ENCODE peak calls at places on chromosomes 3 and 15, in ten cellular contexts. A, J, M, L, B, C, I, V, X and T are unnamed samples. For H3K27me3, the result is how much of the 10 kb centered on the place peaks cover.

GRCh38 chr15:82183121-82184031 is 79.2 kb downstream of the EFL1 start:
- DNase-seq in X (no peak), M (no peak), I (no peak), V (no peak), C (no peak), J (peak), L (no peak), B (no peak), A (no peak), T (no peak)

GRCh38 chr3:86968224-86968932 is 22.6 kb downstream of the VGLL3 start:
- DNase-seq in B (no peak), X (no peak), M (no peak), L (no peak), C (no peak), V (no peak), I (no peak), J (no peak), A (no peak), T (no peak)

GRCh38 chr3:134601539-134602439 is 49.0 kb downstream of the KY start:
- DNase-seq in C (peak), A (peak), I (no peak), X (no peak), B (no peak), M (no peak), L (peak), V (peak), J (peak), T (peak)

GRCh38 chr15:59689626-59690236 is 611 bp upstream of the BNIP2 start:
- DNase-seq in L (peak), A (peak), J (peak), C (peak), V (peak), M (peak), B (no peak), I (peak), X (peak), T (no peak)

GRCh38 chr3:134656211-134656800 is 5.5 kb upstream of the KY start:
- DNase-seq in B (no peak), C (peak), X (no peak), L (no peak), J (no peak), V (no peak), I (no peak), M (no peak), A (no peak), T (peak)

GRCh38 chr3:20569310-20569709 is 383.3 kb upstream of the SGO1 start:
- DNase-seq in X (no peak), M (no peak), J (no peak), B (no peak), A (no peak), C (no peak), L (no peak), I (no peak), V (no peak), T (no peak)

GRCh38 chr15:29570121-29570930 is 251.9 kb downstream of the TJP1 start:
- DNase-seq in M (no peak), C (peak), A (peak), L (peak), B (no peak), J (no peak), V (peak), I (peak), X (peak), T (peak)

GRCh38 chr15:75827691-75828090 is 15.6 kb upstream of the UBE2Q2 start:
- DNase-seq in V (no peak), B (no peak), X (no peak), A (no peak), C (no peak), M (no peak), L (no peak), J (no peak), I (no peak), T (no peak)

GRCh38 chr15:88788036-88788435 is 15.2 kb upstream of the ACAN start:
- DNase-seq in L (no peak), A (no peak), B (no peak), V (no peak), J (no peak), I (no peak), C (no peak), X (no peak), M (no peak), T (no peak)

GRCh38 chr15:30923429-30923828 is 19.7 kb downstream of the FAN1 start:
- DNase-seq in L (no peak), V (no peak), A (no peak), J (no peak), X (no peak), B (no peak), I (no peak), M (no peak), C (no peak), T (peak)

GRCh38 chr15:73927476-73928240 is 1.4 kb downstream of the LOXL1 start:
- DNase-seq in V (no peak), I (peak), X (peak), B (no peak), A (peak), C (peak), M (no peak), L (peak), J (peak), T (peak)

GRCh38 chr15:49247556-49248102 is 77.6 kb downstream of the GALK2 start:
- DNase-seq in L (no peak), A (no peak), V (no peak), B (no peak), J (peak), C (no peak), M (no peak), X (no peak), I (no peak), T (no peak)

GRCh38 chr15:56600380-56600779 is 132.9 kb downstream of the ZNF280D start:
- DNase-seq in C (no peak), J (no peak), X (no peak), B (no peak), A (no peak), V (no peak), L (no peak), M (no peak), I (no peak), T (no peak)

GRCh38 chr3:187873843-187874242 is 128.6 kb upstream of the BCL6 start:
- DNase-seq in A (no peak), L (no peak), I (no peak), C (no peak), V (no peak), B (no peak), X (no peak), J (no peak), M (no peak), T (no peak)
- H3K27me3 ChIP-seq in A (under half), L (under half), I (under half), C (under half), V (under half), B (under half), X (under half), J (under half), M (under half), T (under half)

GRCh38 chr3:194166682-194167479 is 30.9 kb downstream of the HES1 start:
- DNase-seq in V (peak), B (no peak), M (no peak), J (no peak), L (peak), I (no peak), X (no peak), A (peak), C (no peak), T (no peak)
- H3K4me3 ChIP-seq in V (peak), B (no peak), M (no peak), J (no peak), L (peak), I (no peak), X (no peak), A (peak), C (no peak), T (no peak)

GRCh38 chr3:113878403-113878802 is 39.8 kb downstream of the GRAMD1C start:
- DNase-seq in I (no peak), J (no peak), X (no peak), M (no peak), B (no peak), L (no peak), C (no peak), V (no peak), A (no peak), T (no peak)
- H3K27me3 ChIP-seq in I (under half), J (under half), X (under half), M (under half), B (under half), L (under half), C (under half), V (under half), A (under half), T (under half)

DNA sequence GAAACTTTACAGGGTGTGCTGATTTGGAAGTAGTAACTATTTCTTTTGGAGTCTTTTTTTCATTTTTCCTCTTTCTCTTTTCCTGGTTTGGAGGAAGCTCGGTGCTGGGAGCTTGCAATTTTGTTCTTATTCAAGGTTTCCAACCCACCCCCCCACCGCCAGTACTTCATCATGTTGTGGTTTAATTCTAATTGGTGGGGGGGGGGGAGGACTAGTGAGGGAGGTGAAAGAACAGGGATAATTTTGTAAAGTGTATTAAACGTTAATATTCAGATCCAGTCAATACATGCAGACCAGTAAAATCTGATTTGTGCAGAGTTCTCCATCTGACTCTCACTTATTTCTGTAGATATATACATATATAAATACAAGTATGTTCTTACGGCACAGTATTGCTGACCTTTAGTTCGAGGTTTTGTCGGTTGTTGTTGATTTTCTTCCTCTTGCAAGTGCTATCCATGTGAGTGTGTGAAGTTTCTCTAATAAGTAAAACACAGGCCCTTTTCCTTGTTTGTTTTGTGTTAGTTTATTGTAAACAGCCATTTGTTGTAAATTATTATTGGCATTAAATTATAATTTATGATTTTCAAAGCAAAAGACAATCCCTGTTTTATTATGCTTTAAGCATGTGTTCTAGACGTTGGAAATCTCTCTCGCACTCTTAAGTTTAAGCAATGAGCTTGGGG is 9.3 kb downstream of the NR2F2 start:
- DNase-seq in C (no peak), M (no peak), J (no peak), X (no peak), L (no peak), I (no peak), B (no peak), V (peak), A (peak), T (peak)
- H3K4me3 ChIP-seq in C (peak), M (no peak), J (peak), X (no peak), L (no peak), I (no peak), B (peak), V (peak), A (peak), T (peak)

DNA sequence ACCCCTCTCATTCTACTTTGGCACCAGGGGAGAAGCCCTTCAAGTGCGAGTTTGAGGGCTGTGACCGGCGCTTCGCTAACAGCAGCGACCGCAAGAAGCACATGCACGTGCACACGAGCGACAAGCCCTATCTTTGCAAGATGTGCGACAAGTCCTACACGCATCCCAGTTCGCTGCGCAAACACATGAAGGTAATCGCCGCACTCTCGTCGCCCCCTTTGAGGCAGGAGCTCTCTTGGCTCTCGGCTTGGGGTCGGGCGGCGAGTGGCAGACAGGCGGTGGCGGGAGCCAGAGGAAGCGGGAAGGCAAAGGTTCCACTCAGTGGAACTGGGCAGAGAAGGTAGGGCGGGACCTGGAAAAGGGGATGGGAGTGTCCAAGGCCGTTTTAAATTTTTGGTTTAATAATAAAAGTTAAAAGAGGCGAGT is 3.3 kb downstream of the ZIC1 start:
- DNase-seq in X (no peak), M (no peak), J (no peak), V (no peak), C (no peak), B (no peak), L (no peak), I (no peak), A (no peak), T (peak)
- H3K27me3 ChIP-seq in X (half or more), M (half or more), J (half or more), V (half or more), C (half or more), B (half or more), L (under half), I (under half), A (half or more), T (half or more)

GRCh38 chr3:107235193-107235922 is 141.9 kb upstream of the CCDC54 start:
- DNase-seq in L (peak), M (no peak), C (no peak), V (peak), A (no peak), I (no peak), X (no peak), J (peak), B (no peak), T (peak)
- H3K4me3 ChIP-seq in L (peak), M (no peak), C (no peak), V (peak), A (peak), I (peak), X (no peak), J (peak), B (peak), T (no peak)

DNA sequence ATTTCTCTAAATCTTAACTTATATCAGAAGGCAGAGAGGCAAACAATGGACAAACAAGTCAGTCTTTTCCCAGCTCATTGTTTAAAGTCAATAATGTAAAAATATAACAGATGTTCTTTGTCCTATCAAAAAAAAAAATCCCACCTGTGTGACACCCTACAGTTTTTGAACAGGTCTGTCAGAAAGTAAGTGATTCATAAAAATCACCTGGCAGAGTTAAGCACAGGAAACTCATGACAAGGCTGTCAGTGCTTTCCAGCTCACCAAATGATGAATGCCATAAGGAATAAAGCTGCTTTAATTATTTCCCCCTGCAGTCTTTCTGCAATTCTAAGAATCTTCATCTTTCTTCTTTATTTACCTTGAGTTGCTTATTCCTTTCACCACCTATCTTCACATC is 30.3 kb downstream of the ROBO1 start:
- DNase-seq in V (no peak), X (no peak), C (no peak), A (no peak), M (no peak), J (no peak), I (no peak), B (no peak), L (no peak), T (no peak)
- H3K27me3 ChIP-seq in V (under half), X (under half), C (under half), A (under half), M (under half), J (under half), I (under half), B (under half), L (under half), T (under half)

GRCh38 chr3:122589297-122589696 is 11.8 kb downstream of the PARP15 start:
- DNase-seq in M (no peak), V (no peak), C (no peak), B (no peak), A (no peak), X (no peak), J (no peak), L (no peak), I (no peak), T (no peak)

GRCh38 chr3:122587572-122587971 is 10.1 kb downstream of the PARP15 start:
- DNase-seq in X (no peak), M (no peak), J (no peak), B (no peak), V (no peak), I (no peak), A (no peak), L (no peak), C (no peak), T (no peak)

GRCh38 chr3:122583770-122584169 is 6.3 kb downstream of the PARP15 start:
- DNase-seq in J (no peak), V (no peak), A (no peak), L (no peak), I (no peak), B (no peak), X (no peak), C (no peak), M (no peak), T (no peak)

GRCh38 chr3:122586098-122586497 is 8.6 kb downstream of the PARP15 start:
- DNase-seq in L (no peak), A (no peak), C (no peak), M (no peak), X (no peak), B (no peak), I (no peak), J (no peak), V (no peak), T (no peak)

DNA sequence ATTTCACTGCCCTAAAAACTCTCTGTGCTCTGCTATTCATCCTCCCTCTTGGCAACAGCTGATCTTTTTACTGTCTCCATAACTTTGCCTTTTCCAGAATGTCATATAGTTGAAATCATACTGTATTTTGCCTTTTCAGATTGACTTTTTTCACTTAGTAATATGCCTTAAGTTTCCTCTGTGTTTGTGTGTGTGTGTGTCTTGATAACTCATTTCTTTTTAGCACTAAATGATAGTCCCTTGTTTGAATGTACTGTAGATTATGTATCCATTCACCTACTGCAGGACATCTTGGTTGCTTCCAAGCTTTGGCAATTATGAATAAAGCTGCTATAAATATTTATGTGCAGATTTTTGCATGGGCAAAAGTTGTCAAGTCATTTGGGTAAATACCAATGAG is 9.5 kb downstream of the PARP15 start:
- DNase-seq in J (no peak), I (no peak), V (no peak), L (no peak), M (no peak), X (no peak), B (no peak), C (no peak), A (no peak), T (no peak)
- H3K4me3 ChIP-seq in J (no peak), I (no peak), V (no peak), L (no peak), M (no peak), X (no peak), B (no peak), C (no peak), A (no peak), T (no peak)

GRCh38 chr3:124207873-124208473 is 216.0 kb upstream of the ROPN1 start:
- DNase-seq in C (no peak), A (no peak), I (peak), B (no peak), X (no peak), V (no peak), M (no peak), J (no peak), L (no peak), T (no peak)

GRCh38 chr3:124207077-124207476 is 215.2 kb upstream of the ROPN1 start:
- DNase-seq in C (no peak), A (no peak), B (no peak), M (no peak), I (no peak), V (no peak), J (no peak), X (no peak), L (no peak), T (no peak)

GRCh38 chr3:124206225-124206624 is 214.3 kb upstream of the ROPN1 start:
- DNase-seq in J (no peak), V (no peak), X (no peak), M (no peak), A (no peak), L (no peak), B (no peak), C (no peak), I (no peak), T (no peak)

GRCh38 chr3:124213641-124214040 is 221.7 kb upstream of the ROPN1 start:
- DNase-seq in C (no peak), J (no peak), X (no peak), M (no peak), A (no peak), B (no peak), V (no peak), L (no peak), I (no peak), T (no peak)

DNA sequence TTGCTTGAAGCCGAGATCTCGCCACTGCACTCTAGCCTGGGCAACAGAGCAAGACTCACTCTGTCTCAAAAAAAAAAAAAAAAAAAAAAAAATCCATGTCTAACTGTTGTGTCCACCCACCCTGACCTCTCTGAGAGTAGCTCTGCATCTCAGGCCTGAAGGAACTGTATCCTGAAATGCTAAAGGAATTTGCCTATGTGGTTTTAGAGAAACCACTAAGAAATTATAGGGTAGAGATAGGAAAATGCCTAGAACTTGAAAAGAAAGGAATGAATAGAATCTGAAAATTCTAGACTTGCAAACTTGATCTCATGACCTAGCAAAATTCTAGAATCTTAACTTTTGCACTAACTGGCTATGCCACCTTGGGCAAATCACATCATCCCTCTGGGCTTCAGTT is 217.5 kb upstream of the ROPN1 start:
- DNase-seq in X (no peak), I (no peak), L (no peak), V (no peak), A (no peak), J (no peak), M (no peak), C (no peak), B (no peak), T (no peak)
- H3K27me3 ChIP-seq in X (under half), I (under half), L (under half), V (under half), A (under half), J (under half), M (under half), C (under half), B (under half), T (under half)

GRCh38 chr15:71780349-71780976 is 29.9 kb upstream of the NR2E3 start:
- DNase-seq in B (peak), M (peak), L (peak), I (peak), J (peak), C (peak), A (peak), X (no peak), V (peak), T (peak)

GRCh38 chr15:71781965-71782265 is 28.4 kb upstream of the NR2E3 start:
- DNase-seq in J (no peak), B (no peak), L (no peak), V (no peak), I (no peak), M (no peak), X (no peak), C (no peak), A (no peak), T (no peak)

GRCh38 chr15:71779073-71779797 is 31.1 kb upstream of the NR2E3 start:
- DNase-seq in X (no peak), B (no peak), I (no peak), L (no peak), V (no peak), A (no peak), M (no peak), C (no peak), J (no peak), T (no peak)

GRCh38 chr15:71782447-71783165 is 27.7 kb upstream of the NR2E3 start:
- DNase-seq in X (no peak), A (no peak), L (no peak), J (no peak), I (no peak), V (no peak), C (no peak), M (no peak), B (no peak), T (no peak)

GRCh38 chr15:71781179-71781964 is 29.0 kb upstream of the NR2E3 start:
- DNase-seq in A (no peak), C (no peak), B (no peak), X (no peak), I (no peak), V (no peak), L (no peak), M (no peak), J (peak), T (no peak)
- H3K4me3 ChIP-seq in A (no peak), C (no peak), B (no peak), X (no peak), I (no peak), V (no peak), L (no peak), M (no peak), J (no peak), T (no peak)